ENCODE peak calls at places on chromosomes 16 and 17, in ten cellular contexts. I is Peyer's patch, X is tibial nerve, K is IMR-90, Y is upper lobe of left lung, U is esophagus squamous epithelium, P is heart left ventricle, E is ovary, M is uterus, W is stomach. H is an unnamed sample.

GRCh38 chr17:59219370-59219769 is 941 bp upstream of the GDPD1 start:
- DNase-seq in I (no peak), X (no peak), K (no peak), Y (no peak), U (no peak), P (no peak), E (no peak), M (no peak), W (no peak), H (no peak)

GRCh38 chr16:88063201-88063773 is 112.1 kb downstream of the BANP start:
- DNase-seq in I (no peak), X (peak; percentile 36), K (peak; percentile 85), Y (no peak), U (no peak), P (no peak), E (peak; percentile 77), M (peak; percentile 67), W (no peak), H (peak; percentile 22)

GRCh38 chr17:55962931-55963378 is 190.3 kb upstream of the ANKFN1 start:
- DNase-seq in I (peak; percentile 60), X (no peak), K (no peak), Y (no peak), U (no peak), P (no peak), E (no peak), M (no peak), W (no peak), H (no peak)

GRCh38 chr16:72198021-72198420 is 26.1 kb upstream of the PMFBP1 start:
- DNase-seq in I (no peak), X (peak; percentile 86), K (peak; percentile 80), Y (peak; percentile 23), U (no peak), P (no peak), E (peak; percentile 40), M (no peak), W (no peak), H (peak; percentile 66)

GRCh38 chr17:36524428-36524876 is 10.2 kb downstream of the MYO19 start:
- DNase-seq in I (no peak), X (no peak), K (peak; percentile 41), Y (no peak), U (no peak), P (no peak), E (no peak), M (no peak), W (no peak), H (no peak)

GRCh38 chr16:57639172-57639571 is 10.7 kb downstream of the ADGRG1 start:
- DNase-seq in I (no peak), X (no peak), K (no peak), Y (no peak), U (no peak), P (peak; percentile 73), E (peak; percentile 57), M (no peak), W (peak; percentile 67), H (peak; percentile 84)

GRCh38 chr17:19361975-19362292 is 589 bp downstream of the B9D1 start:
- DNase-seq in I (no peak), X (no peak), K (no peak), Y (no peak), U (no peak), P (no peak), E (no peak), M (no peak), W (no peak), H (no peak)

GRCh38 chr16:87363771-87364476 is 19.7 kb downstream of the FBXO31 start:
- DNase-seq in I (no peak), X (no peak), K (peak; percentile 55), Y (no peak), U (no peak), P (peak; percentile 66), E (peak; percentile 78), M (no peak), W (peak; percentile 52), H (peak; percentile 69)

GRCh38 chr17:57870283-57870635 is 20.4 kb upstream of the MRPS23 start:
- DNase-seq in I (no peak), X (no peak), K (peak; percentile 61), Y (no peak), U (no peak), P (no peak), E (no peak), M (no peak), W (no peak), H (no peak)

GRCh38 chr17:8420041-8420934 is 15.4 kb upstream of the NDEL1 start:
- DNase-seq in I (peak; percentile 66), X (peak; percentile 50), K (peak; percentile 52), Y (peak; percentile 83), U (no peak), P (peak; percentile 65), E (peak; percentile 60), M (no peak), W (peak; percentile 94), H (peak; percentile 83)

GRCh38 chr17:65538679-65539529 is 22.5 kb downstream of the AXIN2 start:
- DNase-seq in I (peak; percentile 23), X (no peak), K (no peak), Y (no peak), U (no peak), P (peak; percentile 6), E (no peak), M (no peak), W (no peak), H (no peak)

GRCh38 chr17:66633322-66633965 is 201.5 kb upstream of the CACNG5 start:
- DNase-seq in I (no peak), X (no peak), K (peak; percentile 47), Y (no peak), U (no peak), P (no peak), E (no peak), M (no peak), W (no peak), H (no peak)

GRCh38 chr16:25748099-25748654 is 56.4 kb downstream of the HS3ST4 start:
- DNase-seq in I (no peak), X (no peak), K (no peak), Y (no peak), U (no peak), P (no peak), E (no peak), M (no peak), W (no peak), H (no peak)

GRCh38 chr16:17404903-17405691 is 65.7 kb downstream of the XYLT1 start:
- DNase-seq in I (no peak), X (peak; percentile 73), K (peak; percentile 49), Y (peak; percentile 50), U (no peak), P (peak; percentile 65), E (peak; percentile 82), M (peak; percentile 68), W (no peak), H (peak; percentile 95)

GRCh38 chr16:89201467-89202377 is 1.4 kb upstream of the SLC22A31 start:
- DNase-seq in I (peak; percentile 92), X (peak; percentile 24), K (peak; percentile 66), Y (peak; percentile 81), U (no peak), P (peak; percentile 73), E (peak; percentile 90), M (peak; percentile 47), W (peak; percentile 90), H (peak; percentile 77)
- H3K27me3 ChIP-seq in I (no peaks in the 10 kb centered on the region), X (peaks cover 70% of the 10 kb centered on the region), K (peaks cover 37% of the 10 kb centered on the region), Y (peaks cover 35% of the 10 kb centered on the region), U (peaks cover 96% of the 10 kb centered on the region), P (peaks cover 51% of the 10 kb centered on the region), E (no peaks in the 10 kb centered on the region), M (peaks cover 13% of the 10 kb centered on the region), W (peaks cover 96% of the 10 kb centered on the region), H (peaks cover 40% of the 10 kb centered on the region)

GRCh38 chr16:11224894-11225676 is 30.9 kb downstream of the SOCS1 start:
- DNase-seq in I (no peak), X (no peak), K (peak; percentile 28), Y (no peak), U (peak; percentile 41), P (peak; percentile 38), E (no peak), M (peak; percentile 41), W (peak; percentile 47), H (peak; percentile 41)
- TF ChIP-seq POLR2A in I (peak; percentile 14), X (no peak), K (no peak), Y (no peak), U (no peak), P (no peak), E (no peak), M (no peak), W (no peak), H (no peak)

GRCh38 chr16:48560692-48561091 is 49.3 kb downstream of the N4BP1 start:
- DNase-seq in I (no peak), X (no peak), K (no peak), Y (no peak), U (no peak), P (no peak), E (no peak), M (no peak), W (no peak), H (no peak)

GRCh38 chr16:48556210-48556912 is 53.6 kb downstream of the N4BP1 start:
- DNase-seq in I (no peak), X (no peak), K (no peak), Y (no peak), U (no peak), P (no peak), E (no peak), M (no peak), W (no peak), H (no peak)

GRCh38 chr16:48559462-48560211 is 50.3 kb downstream of the N4BP1 start:
- DNase-seq in I (no peak), X (no peak), K (peak; percentile 18), Y (no peak), U (no peak), P (no peak), E (no peak), M (no peak), W (no peak), H (no peak)

GRCh38 chr16:48556913-48557351 is 53.0 kb downstream of the N4BP1 start:
- DNase-seq in I (no peak), X (no peak), K (peak; percentile 89), Y (no peak), U (no peak), P (no peak), E (no peak), M (no peak), W (no peak), H (no peak)

DNA sequence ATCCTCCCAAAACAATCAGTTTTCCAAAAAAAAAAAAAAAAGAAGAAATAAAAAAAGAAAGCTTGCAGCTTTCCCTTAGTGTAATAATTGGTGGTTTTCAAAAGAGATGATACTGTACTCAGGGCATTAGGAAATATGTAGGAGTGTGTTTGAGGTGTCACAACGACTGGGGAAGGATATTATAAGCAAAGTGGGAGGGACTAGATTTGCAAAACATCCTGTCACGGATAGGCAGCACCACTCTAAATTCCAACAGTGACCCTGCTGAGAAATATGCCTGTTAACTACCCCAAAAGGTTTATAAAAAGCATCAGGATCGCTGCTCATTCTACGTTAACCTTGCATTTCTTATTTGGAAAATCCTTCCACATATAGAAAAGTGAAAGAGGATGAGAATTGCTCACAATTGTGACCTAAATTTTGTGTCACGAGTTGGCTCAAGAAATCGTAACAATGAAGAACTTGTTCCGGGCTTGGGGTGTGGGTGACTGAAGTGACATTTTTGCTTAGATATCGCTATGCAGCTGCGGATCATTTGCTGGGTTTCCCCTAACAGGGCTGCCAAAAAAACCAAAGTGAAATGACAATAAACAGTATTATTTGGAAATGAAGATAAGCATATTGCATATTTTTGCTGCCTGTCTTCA is 51.6 kb downstream of the N4BP1 start:
- DNase-seq in I (no peak), X (no peak), K (peak; percentile 67), Y (no peak), U (no peak), P (no peak), E (no peak), M (no peak), W (no peak), H (no peak)
- H3K27ac ChIP-seq in I (no peak overlapping the region), X (peak overlapping the region; percentile 48), K (peak overlapping the region; percentile 36), Y (peak overlapping the region; percentile 81), U (no peak overlapping the region), P (peak overlapping the region; percentile 79), E (no peak overlapping the region), M (peak overlapping the region; percentile 44), W (peak overlapping the region; percentile 11), H (no peak overlapping the region)

GRCh38 chr16:1275791-1276579 is 20.1 kb downstream of the TPSD1 start:
- DNase-seq in I (no peak), X (no peak), K (no peak), Y (no peak), U (no peak), P (no peak), E (no peak), M (no peak), W (no peak), H (no peak)
- H3K27me3 ChIP-seq in I (no peaks in the 10 kb centered on the region), X (peaks cover 82% of the 10 kb centered on the region), K (peaks cover 51% of the 10 kb centered on the region), Y (peaks cover 11% of the 10 kb centered on the region), U (peaks cover 93% of the 10 kb centered on the region), P (peaks cover 9% of the 10 kb centered on the region), E (no peaks in the 10 kb centered on the region), M (no peaks in the 10 kb centered on the region), W (peaks cover 91% of the 10 kb centered on the region), H (peaks cover 14% of the 10 kb centered on the region)